ENCODE peak calls at places on chromosomes 5 and 9, in four cellular contexts. N is body of pancreas, E is Karpas-422, Y is prostate gland. G is an unnamed sample.

GRCh38 chr9:95156074-95156473 is 161.4 kb downstream of the FANCC start:
- DNase-seq in E (no peak), N (no peak), Y (no peak), G (no peak)

GRCh38 chr9:116585896-116586295 is 101.2 kb upstream of the TRIM32 start:
- DNase-seq in Y (no peak), N (no peak), E (no peak), G (no peak)

GRCh38 chr9:76516350-76516749 is 57.4 kb downstream of the GCNT1 start:
- DNase-seq in N (no peak), E (peak; percentile 55), Y (no peak), G (no peak)

GRCh38 chr5:32446660-32447059 is 2.1 kb upstream of the ZFR start:
- DNase-seq in Y (peak; percentile 15), E (no peak), N (no peak), G (no peak)

GRCh38 chr5:57598756-57599155 is 116.1 kb upstream of the ACTBL2 start:
- DNase-seq in Y (no peak), E (no peak), N (no peak), G (peak; percentile 82)

GRCh38 chr9:71909887-71910601 is 949 bp downstream of the ABHD17B start:
- DNase-seq in Y (peak; percentile 58), E (peak; percentile 66), N (peak; percentile 63), G (peak; percentile 29)

GRCh38 chr5:150624334-150625163 is 15.9 kb upstream of the SYNPO start:
- DNase-seq in Y (no peak), E (peak; percentile 56), N (no peak), G (no peak)

GRCh38 chr9:95857122-95857521 is 18.4 kb upstream of the ERCC6L2 start:
- DNase-seq in E (no peak), N (no peak), Y (no peak), G (peak; percentile 70)

GRCh38 chr9:108156270-108156998 is 666.9 kb upstream of the KLF4 start:
- DNase-seq in E (no peak), N (no peak), Y (no peak), G (peak; percentile 53)

GRCh38 chr5:32071351-32071944 is 102.7 kb downstream of the GOLPH3 start:
- DNase-seq in Y (no peak), E (no peak), N (no peak), G (peak; percentile 32)

GRCh38 chr5:87120518-87121314 is 147.0 kb upstream of the RASA1 start:
- DNase-seq in Y (no peak), N (no peak), E (no peak), G (peak; percentile 90)

GRCh38 chr9:89247431-89248370 is 63.3 kb upstream of the CKS2 start:
- DNase-seq in N (no peak), E (no peak), Y (no peak), G (no peak)

GRCh38 chr5:143509758-143510221 is 106.3 kb upstream of the NR3C1 start:
- DNase-seq in N (no peak), Y (no peak), E (no peak), G (no peak)

GRCh38 chr5:160496784-160497183 is 75.1 kb downstream of the PTTG1 start:
- DNase-seq in N (no peak), Y (no peak), E (no peak), G (no peak)

GRCh38 chr5:114782869-114783268 is 386.8 kb downstream of the TRIM36 start:
- DNase-seq in Y (no peak), E (peak; percentile 42), N (no peak), G (peak; percentile 21)
- H3K4me3 ChIP-seq in Y (no peak overlapping the region), E (no peak overlapping the region), N (no peak overlapping the region), G (no peak overlapping the region)

GRCh38 chr9:2623866-2624682 is 2.5 kb downstream of the VLDLR start:
- DNase-seq in E (no peak), Y (no peak), N (no peak), G (no peak)

GRCh38 chr9:2621678-2622360 is at the start of gene VLDLR:
- DNase-seq in N (peak; percentile 75), Y (peak; percentile 48), E (peak; percentile 73), G (no peak)

GRCh38 chr9:2625427-2625826 is 3.8 kb downstream of the VLDLR start:
- DNase-seq in Y (no peak), N (no peak), E (peak; percentile 51), G (no peak)

GRCh38 chr9:2622361-2623045 is 916 bp downstream of the VLDLR start:
- DNase-seq in E (peak; percentile 53), N (peak; percentile 43), Y (no peak), G (no peak)

GRCh38 chr9:2623046-2623865 is 1.7 kb downstream of the VLDLR start:
- DNase-seq in Y (peak; percentile 19), N (peak; percentile 76), E (no peak), G (peak; percentile 61)
- H3K4me3 ChIP-seq in Y (peak overlapping the region; percentile 73), N (peak overlapping the region; percentile 92), E (peak overlapping the region; percentile 68), G (peak overlapping the region; percentile 49)

GRCh38 chr9:81682797-81683196 is 6.5 kb downstream of the TLE1 start:
- DNase-seq in Y (no peak), E (no peak), N (no peak), G (no peak)
- H3K4me3 ChIP-seq in Y (no peak overlapping the region), E (no peak overlapping the region), N (no peak overlapping the region), G (no peak overlapping the region)

GRCh38 chr5:177428574-177429217 is 2.2 kb downstream of the GRK6 start:
- DNase-seq in Y (no peak), N (no peak), E (no peak), G (no peak)
- H3K4me3 ChIP-seq in Y (no peak overlapping the region), N (no peak overlapping the region), E (peak overlapping the region; percentile 90), G (no peak overlapping the region)

DNA sequence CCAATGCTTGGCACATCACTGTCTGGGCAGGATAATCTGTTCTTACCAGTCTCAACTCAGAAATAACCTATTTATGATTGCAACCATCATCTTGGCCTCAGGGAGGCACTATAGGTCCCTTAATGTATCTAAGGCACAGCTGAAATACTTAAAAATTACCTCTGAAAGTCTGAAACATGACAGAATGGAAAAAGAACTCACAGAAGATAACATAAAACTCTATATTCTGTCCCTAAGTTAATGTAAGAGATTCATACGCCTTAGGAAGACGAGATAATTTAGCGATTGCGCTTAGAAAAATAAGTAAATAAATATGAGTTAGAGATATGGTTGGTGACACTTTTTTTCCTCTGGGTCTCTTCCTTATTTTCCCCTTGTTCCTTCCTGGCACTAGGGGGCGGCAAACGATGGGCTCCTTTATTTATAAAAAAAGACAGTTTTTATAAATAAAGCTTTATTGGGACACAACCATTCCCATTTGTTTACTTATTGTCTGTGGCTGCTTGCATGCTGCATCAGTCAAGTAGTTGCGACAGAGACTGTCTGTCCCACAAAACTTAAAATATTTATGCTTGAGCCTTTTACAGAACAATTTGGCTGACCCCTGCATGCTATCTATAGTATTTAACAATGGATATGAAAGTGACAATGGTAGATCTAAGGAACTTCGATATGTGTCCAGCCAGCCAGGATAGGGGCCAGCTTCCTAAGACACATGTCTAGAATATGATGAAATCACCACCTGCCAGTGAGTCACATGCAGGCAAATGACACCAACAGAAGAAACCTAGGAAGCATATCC is 79.6 kb downstream of the PDE4D start:
- DNase-seq in N (no peak), E (peak; percentile 84), Y (no peak), G (peak; percentile 68)
- H3K4me3 ChIP-seq in N (no peak overlapping the region), E (no peak overlapping the region), Y (no peak overlapping the region), G (no peak overlapping the region)

G was measured in fibroblast of mammary gland.